ENCODE peak calls at places on chromosome 2, in five cellular contexts. D is HEK293T, M is GM12878, F is NT2/D1, A is HepG2. Y is an unnamed sample.

GRCh38 chr2:225334524-225334923 is 65.0 kb upstream of the NYAP2 start:
- DNase-seq in A (no peak), M (no peak), D (no peak), F (no peak), Y (no peak)

GRCh38 chr2:25155401-25155800 is 13.0 kb downstream of the POMC start:
- DNase-seq in A (no peak), F (no peak), M (no peak), D (no peak), Y (no peak)

GRCh38 chr2:19478441-19478840 is 120.0 kb upstream of the OSR1 start:
- DNase-seq in M (no peak), D (no peak), F (no peak), A (no peak), Y (no peak)

GRCh38 chr2:174749793-174750192 is 14.5 kb downstream of the CHRNA1 start:
- DNase-seq in D (no peak), A (no peak), F (no peak), M (no peak), Y (no peak)

GRCh38 chr2:75311993-75312392 is 112.7 kb upstream of the TACR1 start:
- DNase-seq in F (no peak), M (peak; percentile 89), A (peak; percentile 22), D (peak; percentile 36), Y (no peak)

GRCh38 chr2:196991061-196991460 is 64.6 kb upstream of the PGAP1 start:
- DNase-seq in F (no peak), D (no peak), A (no peak), M (no peak), Y (no peak)

GRCh38 chr2:62217421-62217820 is 21.5 kb downstream of the B3GNT2 start:
- DNase-seq in A (no peak), D (no peak), M (no peak), F (no peak), Y (no peak)

GRCh38 chr2:139059617-139060016 is 279.4 kb upstream of the NXPH2 start:
- DNase-seq in D (no peak), F (no peak), M (no peak), A (no peak), Y (no peak)

GRCh38 chr2:231715988-231716616 is 7.8 kb downstream of the PTMA start:
- DNase-seq in M (no peak), D (no peak), F (no peak), A (no peak), Y (no peak)

GRCh38 chr2:210913461-210913860 is 357.1 kb downstream of the CPS1 start:
- DNase-seq in M (no peak), F (no peak), A (no peak), D (no peak), Y (no peak)

GRCh38 chr2:122216901-122217300 is 461.4 kb downstream of the TSN start:
- DNase-seq in D (no peak), M (no peak), F (no peak), A (no peak), Y (no peak)

GRCh38 chr2:47195149-47195548 is 40.0 kb upstream of the STPG4 start:
- DNase-seq in F (no peak), A (no peak), D (no peak), M (no peak), Y (no peak)

GRCh38 chr2:46165916-46166315 is 131.3 kb upstream of the EPAS1 start:
- DNase-seq in M (no peak), D (no peak), F (no peak), A (no peak), Y (no peak)

GRCh38 chr2:159708066-159708760 is 4.1 kb upstream of the MARCHF7 start:
- DNase-seq in F (no peak), M (no peak), D (no peak), A (no peak), Y (no peak)

GRCh38 chr2:67879586-67880290 is 183.1 kb downstream of the C1D start:
- DNase-seq in F (no peak), D (no peak), M (no peak), A (no peak), Y (no peak)

DNA sequence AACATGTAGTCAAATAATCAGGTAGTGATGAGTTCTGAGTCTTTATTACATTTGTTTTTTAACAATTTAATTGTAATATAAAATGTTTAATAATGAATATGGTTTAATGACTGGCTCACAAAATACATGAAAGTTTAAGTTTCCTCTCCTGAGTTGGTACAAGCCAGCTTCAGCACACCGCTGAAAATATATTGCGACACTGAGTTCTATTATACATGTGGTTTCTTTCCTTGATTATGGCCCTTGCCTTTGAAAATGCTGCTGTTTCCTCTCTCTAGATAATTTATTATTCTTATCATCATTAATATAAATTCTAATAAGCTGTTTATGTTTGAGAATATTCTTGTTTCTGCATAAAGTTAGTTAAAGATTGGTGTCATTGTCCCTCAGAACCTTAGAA is 249.3 kb downstream of the PARD3B start:
- DNase-seq in M (no peak), A (no peak), F (no peak), D (no peak), Y (no peak)
- TF ChIP-seq SUZ12 in M (no peak), A (no peak), F (no peak), D (no peak), Y (no peak)

DNA sequence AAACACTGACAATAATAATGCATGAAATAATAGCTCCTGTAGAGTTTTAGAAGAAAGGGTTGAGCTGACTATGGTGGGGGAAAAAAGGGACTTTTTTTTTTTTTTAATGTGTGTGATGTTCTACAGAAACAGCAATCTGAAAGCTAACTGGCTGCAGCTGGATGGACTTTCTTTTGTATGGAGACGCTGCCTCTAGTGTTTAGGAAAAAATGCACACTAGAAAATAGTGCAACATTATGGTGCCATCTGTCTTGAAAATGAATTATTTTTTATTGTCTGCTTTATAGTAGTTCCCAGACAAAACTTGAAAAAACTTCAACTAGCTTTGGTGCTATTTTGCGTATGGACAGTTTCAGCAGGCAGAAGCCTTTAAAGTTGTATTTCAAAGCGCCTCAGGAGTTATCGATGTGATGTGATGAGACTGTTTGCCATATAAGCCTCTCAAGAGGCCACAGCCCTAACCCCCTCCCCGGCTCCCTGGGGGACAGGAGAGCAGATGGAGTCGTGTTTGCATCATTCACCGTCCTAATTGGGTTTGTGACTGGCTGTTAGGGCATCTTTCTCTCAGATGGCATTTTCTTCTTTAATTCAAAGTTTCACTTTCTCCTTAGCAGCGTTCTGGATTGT is 86.9 kb downstream of the LTBP1 start:
- DNase-seq in D (no peak), M (no peak), A (no peak), F (no peak), Y (no peak)
- TF ChIP-seq SUZ12 in D (no peak), M (no peak), A (no peak), F (no peak), Y (no peak)

DNA sequence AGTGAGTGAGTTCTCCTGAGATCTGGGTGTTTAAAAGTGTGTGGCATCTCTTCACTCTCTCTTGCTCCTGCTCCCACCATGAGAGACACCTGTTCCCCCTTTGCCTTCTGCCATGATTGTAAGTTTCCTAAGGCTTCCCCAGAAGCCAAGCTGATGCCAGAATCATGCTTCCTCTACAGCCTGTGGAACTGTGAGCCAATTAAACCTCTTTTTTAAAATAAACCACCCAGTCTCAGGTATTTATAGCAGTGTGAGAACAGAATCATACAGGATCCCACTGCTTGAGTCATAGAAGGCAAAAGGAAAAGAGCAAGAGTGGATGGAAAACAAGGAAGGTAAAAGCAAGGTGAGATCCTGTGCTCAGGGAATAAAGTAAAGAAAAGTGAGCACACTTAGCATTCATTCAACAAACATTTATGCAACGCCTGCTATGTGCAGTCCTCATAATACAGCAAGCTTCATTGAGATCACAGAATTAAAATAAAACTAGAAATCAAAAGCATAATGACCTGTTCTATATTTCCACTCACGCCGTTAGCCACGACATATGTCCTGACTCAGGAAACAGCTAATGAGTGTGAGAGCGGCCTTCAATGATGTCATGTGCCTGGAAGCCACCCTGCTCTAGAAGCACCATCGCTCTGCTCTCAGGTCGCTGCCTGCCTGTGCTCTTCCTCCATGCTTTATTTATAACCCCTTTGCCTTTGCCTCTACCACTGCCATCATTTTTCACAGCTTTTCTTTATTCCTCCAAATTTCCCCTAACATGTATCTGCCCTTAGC is 11.3 kb upstream of the COPS8 start:
- DNase-seq in D (no peak), A (no peak), M (no peak), F (no peak), Y (no peak)
- TF ChIP-seq SUZ12 in D (no peak), A (no peak), M (no peak), F (no peak), Y (no peak)

DNA sequence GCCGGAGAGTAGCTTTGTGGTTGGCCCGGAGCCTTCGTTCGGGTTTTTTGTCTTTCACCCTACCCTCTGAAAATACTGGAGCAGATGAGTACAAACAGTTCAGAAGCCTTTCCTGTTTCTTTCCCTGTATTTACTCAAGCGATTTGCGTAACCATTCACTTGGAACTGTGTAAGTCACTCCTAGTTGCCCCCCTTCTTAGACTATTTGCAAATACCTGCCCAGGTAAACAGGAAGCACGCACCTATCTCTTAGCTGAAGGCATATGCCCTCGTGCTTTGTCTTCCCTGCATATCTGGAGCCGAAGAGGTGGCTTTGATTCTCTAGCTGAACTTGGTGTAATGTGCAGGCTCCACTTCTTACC is 1.4 kb downstream of the KCNS3 start:
- DNase-seq in F (no peak), A (peak; percentile 13), D (no peak), M (no peak), Y (no peak)
- TF ChIP-seq SUZ12 in F (no peak), A (no peak), D (no peak), M (no peak), Y (no peak)

GRCh38 chr2:55223958-55224760 is 7.9 kb downstream of the CLHC1 start:
- DNase-seq in F (no peak), D (peak; percentile 7), A (no peak), M (no peak), Y (no peak)
- TF ChIP-seq SUZ12 in F (no peak), D (no peak), A (no peak), M (no peak), Y (no peak)

GRCh38 chr2:180038997-180039396 is 31.9 kb upstream of the CWC22 start:
- DNase-seq in D (no peak), A (no peak), F (no peak), M (no peak), Y (no peak)

GRCh38 chr2:180029575-180029974 is 22.5 kb upstream of the CWC22 start:
- DNase-seq in F (no peak), D (no peak), M (no peak), A (no peak), Y (no peak)

DNA sequence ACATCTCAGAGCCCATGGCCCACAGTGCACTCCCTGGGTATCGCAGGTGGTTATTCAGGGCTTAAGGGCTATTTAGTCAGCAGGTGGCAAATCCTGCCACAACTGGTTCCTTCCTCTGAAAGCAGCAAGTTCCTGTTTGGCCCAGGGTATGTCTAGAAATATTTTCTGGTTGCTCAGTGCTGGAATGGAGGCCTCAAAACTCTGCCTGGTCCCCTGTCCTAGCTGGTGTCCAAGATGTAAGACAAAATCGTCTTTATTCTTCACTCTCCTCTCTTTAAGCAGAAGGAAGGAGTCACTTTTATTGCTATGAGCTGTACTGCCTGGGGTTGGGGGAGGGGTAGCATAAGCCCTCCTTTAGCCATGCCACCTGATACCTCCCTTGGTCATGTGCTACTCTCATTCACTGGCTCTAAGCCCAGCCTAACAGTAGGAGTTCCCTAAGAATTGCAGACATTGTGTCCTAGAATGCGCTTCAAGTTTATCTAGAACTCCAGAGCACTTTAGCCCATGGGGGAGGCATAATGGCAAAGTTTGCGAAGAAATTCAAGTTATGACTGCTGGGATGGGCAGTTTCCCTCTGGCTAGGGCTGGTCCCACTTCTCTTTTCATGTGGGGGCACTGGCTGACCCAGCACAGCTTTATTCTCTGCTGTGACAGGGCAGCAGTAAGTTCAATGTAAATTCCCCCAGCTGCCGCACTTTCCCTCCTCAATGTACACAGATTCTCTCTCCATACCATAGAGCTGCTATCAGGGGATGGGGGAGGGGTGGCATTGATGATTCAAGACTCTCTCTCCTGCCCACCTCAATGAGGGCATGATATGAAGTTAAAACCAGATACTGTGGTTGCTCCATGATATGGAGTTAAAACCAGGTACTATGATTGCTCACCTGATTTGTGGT is 27.1 kb upstream of the CWC22 start:
- DNase-seq in F (peak; percentile 50), D (peak; percentile 71), A (no peak), M (no peak), Y (no peak)
- TF ChIP-seq SUZ12 in F (no peak), D (no peak), A (no peak), M (no peak), Y (no peak)

Y was measured in H1.